ENCODE peak calls at places on chromosome 13, in eight cellular contexts. B is tibial nerve, Q is stomach, K is right lobe of liver, J is lower leg skin, N is K562, Y is endothelial cell of umbilical vein, F is breast epithelium. L is an unnamed sample.

GRCh38 chr13:62038214-62038613 is 622.6 kb upstream of the PCDH20 start:
- DNase-seq in B (no peak), Q (no peak), K (no peak), J (no peak), N (no peak), Y (no peak), F (no peak), L (no peak)

GRCh38 chr13:40272776-40273139 is 393.7 kb downstream of the FOXO1 start:
- DNase-seq in B (no peak), Q (no peak), K (no peak), J (no peak), N (no peak), Y (no peak), F (no peak), L (no peak)

GRCh38 chr13:45807520-45808099 is 43.9 kb downstream of the SIAH3 start:
- DNase-seq in B (peak), Q (peak), K (no peak), J (no peak), N (peak), Y (peak), F (no peak), L (no peak)

GRCh38 chr13:64810701-64811258 is 2419.4 kb downstream of the PCDH9 start:
- DNase-seq in B (no peak), Q (no peak), K (no peak), J (no peak), N (no peak), Y (peak), F (no peak), L (no peak)

GRCh38 chr13:29513002-29513980 is 82.2 kb downstream of the SLC7A1 start:
- DNase-seq in B (no peak), Q (no peak), K (no peak), J (no peak), N (no peak), Y (peak), F (no peak), L (no peak)

GRCh38 chr13:97367427-97367826 is 66.5 kb upstream of the RAP2A start:
- DNase-seq in B (no peak), Q (no peak), K (no peak), J (no peak), N (no peak), Y (no peak), F (no peak), L (peak)

GRCh38 chr13:31115616-31116015 is 46.1 kb downstream of the HSPH1 start:
- DNase-seq in B (no peak), Q (no peak), K (no peak), J (no peak), N (no peak), Y (no peak), F (no peak), L (no peak)

GRCh38 chr13:34942732-34943674 is 933 bp downstream of the NBEA start:
- DNase-seq in B (no peak), Q (peak), K (no peak), J (no peak), N (no peak), Y (peak), F (no peak), L (peak)

GRCh38 chr13:36919206-36919832 is 719 bp downstream of the SMAD9 start:
- DNase-seq in B (peak), Q (peak), K (no peak), J (no peak), N (peak), Y (no peak), F (no peak), L (no peak)

GRCh38 chr13:111167290-111167689 is 52.2 kb downstream of the ARHGEF7 start:
- DNase-seq in B (no peak), Q (no peak), K (no peak), J (no peak), N (no peak), Y (peak), F (no peak), L (no peak)

GRCh38 chr13:65260938-65261880 is 1968.9 kb downstream of the PCDH9 start:
- DNase-seq in B (no peak), Q (no peak), K (no peak), J (no peak), N (no peak), Y (peak), F (no peak), L (no peak)

GRCh38 chr13:110561335-110562033 is at the start of gene RAB20:
- DNase-seq in B (peak), Q (peak), K (peak), J (peak), N (peak), Y (peak), F (peak), L (peak)

GRCh38 chr13:40161008-40161694 is 505.3 kb downstream of the FOXO1 start:
- DNase-seq in B (no peak), Q (no peak), K (no peak), J (no peak), N (no peak), Y (no peak), F (no peak), L (no peak)

GRCh38 chr13:21054313-21054712 is 7.1 kb downstream of the LATS2 start:
- DNase-seq in B (no peak), Q (no peak), K (no peak), J (no peak), N (no peak), Y (no peak), F (no peak), L (no peak)

GRCh38 chr13:97125051-97125809 is 96.9 kb upstream of the MBNL2 start:
- DNase-seq in B (peak), Q (no peak), K (no peak), J (peak), N (no peak), Y (no peak), F (no peak), L (no peak)

GRCh38 chr13:37797606-37798005 is 72.0 kb downstream of the TRPC4 start:
- DNase-seq in B (no peak), Q (no peak), K (no peak), J (no peak), N (no peak), Y (no peak), F (no peak), L (no peak)

GRCh38 chr13:19958119-19959111 is at the start of gene ZMYM2:
- DNase-seq in B (peak), Q (peak), K (peak), J (peak), N (peak), Y (peak), F (peak), L (peak)
- TF ChIP-seq POLR2A in B (no peak), Q (no peak), K (peak), J (peak), N (peak), Y (peak), F (peak), L (peak)

DNA sequence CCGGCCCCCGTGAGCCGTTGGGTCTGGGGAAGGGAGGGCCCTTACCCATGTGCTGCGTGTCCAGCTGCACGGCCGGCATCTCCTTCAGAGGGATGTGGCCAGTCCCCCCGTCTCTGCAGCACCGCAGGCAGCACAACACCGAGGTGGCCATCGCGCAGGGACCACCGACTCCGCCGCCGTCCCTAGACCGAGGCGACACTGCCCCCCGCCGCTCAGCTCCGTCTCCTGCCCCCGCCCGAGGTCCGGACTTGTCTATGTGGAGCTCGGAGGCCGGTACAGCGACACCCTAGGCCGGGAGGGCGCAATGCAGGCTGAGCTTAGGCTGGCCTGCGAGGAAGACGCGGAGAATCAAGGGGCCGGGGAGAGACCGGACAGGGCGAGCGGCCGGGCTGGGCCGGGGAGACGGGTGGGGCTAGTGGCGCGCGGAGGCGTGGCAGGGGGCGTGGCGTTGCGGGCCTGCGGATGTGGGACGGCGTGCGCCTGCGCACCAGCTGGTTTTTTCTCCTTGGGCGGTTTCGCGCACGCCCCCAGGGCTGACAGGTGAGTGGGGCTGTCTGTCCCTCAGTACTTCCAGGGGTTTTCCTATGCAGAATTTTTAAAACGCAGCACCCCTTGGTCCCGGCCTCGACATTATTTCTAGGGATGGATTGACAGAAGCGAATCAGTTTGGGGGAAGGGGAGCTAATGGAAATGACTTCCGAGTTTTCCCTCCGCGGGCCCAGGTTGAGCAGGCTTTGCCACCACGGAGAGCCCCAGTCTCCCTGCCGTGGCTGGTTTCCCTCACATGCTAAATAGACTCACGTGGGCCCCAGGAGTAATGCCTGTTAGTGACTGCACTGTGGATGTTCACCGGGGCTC is at the start of gene SPRYD7:
- DNase-seq in B (peak), Q (peak), K (peak), J (peak), N (peak), Y (peak), F (peak), L (peak)
- TF ChIP-seq POLR2A in B (peak), Q (no peak), K (peak), J (no peak), N (peak), Y (peak), F (peak), L (peak)

GRCh38 chr13:78376822-78377221 is 226.5 kb downstream of the POU4F1 start:
- DNase-seq in B (no peak), Q (no peak), K (no peak), J (no peak), N (no peak), Y (no peak), F (no peak), L (no peak)
- TF ChIP-seq POLR2A in B (no peak), Q (no peak), K (no peak), J (no peak), N (no peak), Y (no peak), F (no peak), L (no peak)

DNA sequence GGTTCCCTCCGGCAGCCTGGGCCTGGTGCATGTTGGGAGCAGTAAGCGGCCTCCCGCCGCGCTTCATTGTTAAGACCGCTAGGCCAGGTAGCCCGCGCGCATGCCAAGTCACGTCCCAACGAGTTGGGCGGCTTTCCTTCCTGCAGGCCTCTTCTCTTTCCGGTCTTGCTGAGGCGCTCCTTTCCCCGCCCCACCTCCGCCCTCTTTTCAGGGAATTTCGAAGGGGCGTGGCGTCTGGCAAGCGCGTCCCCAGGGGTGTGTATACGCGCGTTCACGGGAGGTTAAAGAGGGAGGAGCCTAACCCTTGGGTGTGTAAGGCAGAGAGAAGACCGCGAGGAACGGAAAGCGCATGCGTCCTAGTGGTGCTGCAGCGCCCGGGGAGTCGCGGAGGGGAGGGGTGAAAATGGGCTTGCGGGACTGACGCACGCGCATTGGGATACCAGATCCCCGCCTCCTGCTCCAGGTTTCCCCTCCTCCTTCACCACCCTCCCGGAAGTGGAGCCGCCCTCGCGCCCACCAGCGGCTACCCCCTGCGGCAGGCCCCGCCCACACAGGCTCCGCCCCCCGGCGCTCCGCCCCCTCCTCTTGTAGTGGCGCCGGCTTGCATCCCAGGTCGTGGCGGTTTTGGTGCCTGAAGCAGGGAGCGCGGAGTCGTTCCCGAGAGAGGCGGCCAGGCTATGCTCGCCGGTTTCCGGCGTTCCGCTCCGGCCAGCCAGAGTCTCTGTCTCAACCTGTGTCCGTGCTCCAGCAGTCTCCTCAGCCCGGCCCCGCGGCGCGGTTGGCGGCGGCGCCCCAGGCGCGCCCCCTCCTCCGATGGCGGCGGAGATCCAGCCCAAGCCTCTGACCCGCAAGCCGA is at the start of gene WDFY2:
- DNase-seq in B (peak), Q (peak), K (peak), J (peak), N (peak), Y (peak), F (peak), L (peak)
- TF ChIP-seq POLR2A in B (peak), Q (no peak), K (peak), J (peak), N (peak), Y (no peak), F (peak), L (peak)

GRCh38 chr13:48042889-48043288 is 5.4 kb downstream of the NUDT15 start:
- DNase-seq in B (no peak), Q (no peak), K (no peak), J (no peak), N (no peak), Y (no peak), F (no peak), L (no peak)

GRCh38 chr13:48040059-48040458 is 2.5 kb downstream of the NUDT15 start:
- DNase-seq in B (no peak), Q (no peak), K (no peak), J (no peak), N (no peak), Y (no peak), F (no peak), L (no peak)

GRCh38 chr13:48038763-48039162 is 1.2 kb downstream of the NUDT15 start:
- DNase-seq in B (no peak), Q (no peak), K (no peak), J (no peak), N (no peak), Y (no peak), F (no peak), L (no peak)

DNA sequence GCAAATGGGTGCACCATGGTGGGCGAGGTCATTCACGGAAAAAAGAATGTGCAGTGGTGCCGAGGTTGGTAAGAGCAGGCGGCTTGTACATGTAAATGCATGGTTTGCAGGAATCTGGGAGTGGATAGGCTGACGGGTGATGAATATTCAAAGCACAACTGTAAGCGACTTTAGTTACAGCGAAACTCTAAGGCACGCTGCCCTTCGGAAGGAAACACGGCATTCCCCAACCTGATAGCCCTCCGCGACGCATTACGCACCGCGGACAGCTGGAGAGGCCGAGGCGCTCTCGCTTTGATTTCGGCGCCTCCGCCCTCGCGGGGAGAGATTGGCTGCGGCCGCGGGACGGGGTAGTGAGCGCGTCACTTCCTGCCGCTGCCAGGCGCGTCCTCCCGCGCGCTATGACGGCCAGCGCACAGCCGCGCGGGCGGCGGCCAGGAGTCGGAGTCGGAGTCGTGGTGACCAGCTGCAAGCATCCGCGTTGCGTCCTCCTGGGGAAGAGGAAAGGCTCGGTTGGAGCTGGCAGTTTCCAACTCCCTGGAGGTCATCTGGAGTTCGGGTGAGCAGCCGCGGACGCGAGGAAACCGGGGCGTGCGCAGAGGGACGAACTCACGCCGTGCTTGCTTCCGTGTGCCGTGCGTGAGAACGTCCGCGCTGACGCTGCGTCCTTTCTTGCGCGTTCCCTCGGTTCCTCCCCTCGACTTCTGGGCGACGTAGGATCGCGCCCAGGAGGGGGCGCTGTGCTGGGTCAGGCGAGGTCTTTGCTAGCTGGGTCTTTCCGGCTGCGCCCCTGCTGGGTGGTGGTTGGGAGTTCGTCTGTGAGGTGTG is at the start of gene NUDT15:
- DNase-seq in B (peak), Q (peak), K (peak), J (peak), N (peak), Y (peak), F (peak), L (peak)
- TF ChIP-seq POLR2A in B (peak), Q (no peak), K (peak), J (no peak), N (peak), Y (peak), F (peak), L (peak)

GRCh38 chr13:99969934-99970760 is 1.4 kb downstream of the ZIC5 start:
- DNase-seq in B (no peak), Q (no peak), K (peak), J (no peak), N (peak), Y (no peak), F (no peak), L (peak)
- TF ChIP-seq POLR2A in B (no peak), Q (no peak), K (no peak), J (no peak), N (peak), Y (no peak), F (no peak), L (no peak)

GRCh38 chr13:113299951-113300350 is 2.9 kb downstream of the LAMP1 start:
- DNase-seq in B (no peak), Q (no peak), K (peak), J (no peak), N (no peak), Y (no peak), F (no peak), L (no peak)

GRCh38 chr13:113291997-113292862 is 4.8 kb upstream of the LAMP1 start:
- DNase-seq in B (no peak), Q (no peak), K (no peak), J (peak), N (peak), Y (peak), F (no peak), L (no peak)

GRCh38 chr13:113298001-113298945 is 1.2 kb downstream of the LAMP1 start:
- DNase-seq in B (no peak), Q (no peak), K (no peak), J (no peak), N (no peak), Y (peak), F (no peak), L (no peak)

GRCh38 chr13:113297370-113297871 is 382 bp downstream of the LAMP1 start:
- DNase-seq in B (no peak), Q (no peak), K (peak), J (no peak), N (peak), Y (peak), F (no peak), L (no peak)

DNA sequence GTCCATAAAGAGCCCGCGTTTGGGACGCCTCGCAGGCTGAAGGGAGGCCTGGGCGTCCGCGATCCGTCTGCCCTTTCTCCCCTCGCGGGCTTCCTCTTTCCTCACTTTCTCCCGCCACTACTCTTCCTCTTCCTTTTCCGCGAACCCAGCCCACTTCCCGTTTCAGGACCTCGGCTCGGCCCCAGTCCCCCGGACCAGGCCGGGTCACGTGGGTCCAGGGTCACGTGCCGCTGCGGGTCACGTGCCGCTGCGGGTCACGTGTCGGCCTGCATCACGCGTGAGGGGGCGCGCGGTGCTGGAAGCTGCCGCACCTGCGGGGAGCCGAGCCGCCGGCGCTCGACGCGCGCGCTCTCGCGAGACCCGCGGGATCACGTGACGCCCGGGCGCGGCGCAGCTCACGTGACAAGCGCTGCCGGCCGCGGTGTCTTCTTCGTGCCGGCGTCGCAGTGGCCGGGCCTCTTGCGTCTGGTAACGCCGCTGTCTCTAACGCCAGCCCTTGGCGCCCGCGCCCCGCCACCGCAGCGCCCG is at the start of gene LAMP1:
- DNase-seq in B (peak), Q (peak), K (peak), J (peak), N (peak), Y (peak), F (peak), L (peak)
- TF ChIP-seq POLR2A in B (peak), Q (no peak), K (peak), J (no peak), N (peak), Y (peak), F (peak), L (peak)

GRCh38 chr13:28138012-28138755 is at the start of gene PAN3:
- DNase-seq in B (peak), Q (peak), K (peak), J (peak), N (peak), Y (peak), F (peak), L (peak)
- TF ChIP-seq POLR2A in B (peak), Q (no peak), K (peak), J (no peak), N (peak), Y (peak), F (no peak), L (peak)

GRCh38 chr13:98482476-98483444 is 94.1 kb downstream of the STK24 start:
- DNase-seq in B (peak), Q (peak), K (peak), J (peak), N (no peak), Y (peak), F (peak), L (peak)
- TF ChIP-seq POLR2A in B (no peak), Q (no peak), K (no peak), J (no peak), N (no peak), Y (no peak), F (no peak), L (no peak)

L was measured in H54.